ENCODE peak calls at places on chromosomes 12 and 14, in ten cellular contexts. F is activated CD4-positive, alpha-beta T cell treated with anti-CD3 and anti-CD28 coated beads, Interleukin-2, amount 10 ng/mL, durations not matched to agents 7 days and 5 days; P is epithelial cell of prostate; K is IMR-90; N is GM12864; S is osteocyte; L is OCI-M1; Z is stromal cell of bone marrow; E is tibial artery; C is lung microvascular endothelial cell. M is an unnamed sample.

GRCh38 chr12:112518336-112518735 is 99.6 kb downstream of the PTPN11 start:
- DNase-seq in F (no peak), P (no peak), K (no peak), N (no peak), S (no peak), L (no peak), Z (no peak), E (no peak), C (no peak), M (no peak)

GRCh38 chr12:124385219-124385969 is 90.5 kb downstream of the RFLNA start:
- DNase-seq in F (no peak), P (no peak), K (peak; percentile 85), N (no peak), S (peak; percentile 89), L (no peak), Z (no peak), E (no peak), C (no peak), M (peak; percentile 38)

GRCh38 chr12:120961604-120962486 is 16.5 kb upstream of the HNF1A start:
- DNase-seq in F (no peak), P (no peak), K (no peak), N (no peak), S (no peak), L (no peak), Z (no peak), E (no peak), C (no peak), M (no peak)

GRCh38 chr14:50410016-50410530 is 13.4 kb upstream of the CDKL1 start:
- DNase-seq in F (no peak), P (no peak), K (no peak), N (no peak), S (no peak), L (no peak), Z (no peak), E (no peak), C (no peak), M (no peak)

GRCh38 chr12:93514853-93515252 is 47.5 kb downstream of the MRPL42 start:
- DNase-seq in F (no peak), P (no peak), K (peak; percentile 91), N (no peak), S (no peak), L (no peak), Z (peak; percentile 21), E (no peak), C (no peak), M (peak; percentile 17)

GRCh38 chr12:127145929-127146789 is 1120.8 kb upstream of the TMEM132C start:
- DNase-seq in F (peak; percentile 71), P (no peak), K (peak; percentile 15), N (no peak), S (no peak), L (no peak), Z (peak; percentile 23), E (no peak), C (peak; percentile 21), M (peak; percentile 50)

GRCh38 chr14:72652179-72652578 is 241.7 kb downstream of the DPF3 start:
- DNase-seq in F (no peak), P (no peak), K (peak; percentile 67), N (no peak), S (no peak), L (no peak), Z (no peak), E (no peak), C (no peak), M (no peak)

GRCh38 chr14:103734081-103734888 is 18.7 kb downstream of the ZFYVE21 start:
- DNase-seq in F (no peak), P (no peak), K (no peak), N (no peak), S (no peak), L (no peak), Z (no peak), E (peak; percentile 72), C (no peak), M (no peak)

GRCh38 chr14:77889971-77890442 is 90.1 kb downstream of the ADCK1 start:
- DNase-seq in F (no peak), P (peak; percentile 69), K (peak; percentile 80), N (no peak), S (no peak), L (peak; percentile 32), Z (peak; percentile 80), E (no peak), C (no peak), M (peak; percentile 4)

GRCh38 chr12:52220456-52220855 is 12.6 kb upstream of the KRT7 start:
- DNase-seq in F (no peak), P (no peak), K (no peak), N (no peak), S (no peak), L (no peak), Z (no peak), E (no peak), C (no peak), M (no peak)

GRCh38 chr12:29545102-29545467 is 47.6 kb upstream of the OVCH1 start:
- DNase-seq in F (no peak), P (no peak), K (no peak), N (peak; percentile 4), S (no peak), L (no peak), Z (no peak), E (no peak), C (no peak), M (no peak)

GRCh38 chr12:132600048-132601032 is 10.0 kb downstream of the LRCOL1 start:
- DNase-seq in F (peak; percentile 44), P (no peak), K (peak; percentile 61), N (no peak), S (no peak), L (peak; percentile 86), Z (peak; percentile 39), E (peak; percentile 76), C (peak; percentile 84), M (peak; percentile 66)

GRCh38 chr12:11953523-11953922 is 117.2 kb upstream of the BCL2L14 start:
- DNase-seq in F (no peak), P (no peak), K (no peak), N (no peak), S (no peak), L (no peak), Z (no peak), E (no peak), C (no peak), M (no peak)

GRCh38 chr12:5083955-5084849 is 40.5 kb downstream of the KCNA5 start:
- DNase-seq in F (peak; percentile 35), P (no peak), K (peak; percentile 71), N (peak; percentile 4), S (peak; percentile 30), L (peak; percentile 68), Z (peak; percentile 38), E (no peak), C (peak; percentile 67), M (peak; percentile 63)

GRCh38 chr12:107349008-107349747 is 255.8 kb upstream of the CRY1 start:
- DNase-seq in F (no peak), P (peak; percentile 92), K (peak; percentile 91), N (no peak), S (no peak), L (no peak), Z (no peak), E (no peak), C (peak; percentile 66), M (peak; percentile 98)

GRCh38 chr14:34426313-34427295 is 35.4 kb downstream of the SPTSSA start:
- DNase-seq in F (no peak), P (no peak), K (no peak), N (no peak), S (no peak), L (no peak), Z (no peak), E (no peak), C (no peak), M (no peak)

GRCh38 chr12:111192657-111193056 is 176.2 kb downstream of the PHETA1 start:
- DNase-seq in F (no peak), P (no peak), K (no peak), N (no peak), S (no peak), L (no peak), Z (no peak), E (no peak), C (peak; percentile 4), M (no peak)

GRCh38 chr12:1217191-1217949 is 226.3 kb downstream of the ERC1 start:
- DNase-seq in F (no peak), P (peak; percentile 64), K (peak; percentile 79), N (no peak), S (no peak), L (no peak), Z (peak; percentile 78), E (no peak), C (peak; percentile 76), M (peak; percentile 32)

GRCh38 chr14:26113930-26114329 is 483.9 kb downstream of the NOVA1 start:
- DNase-seq in F (no peak), P (no peak), K (no peak), N (no peak), S (no peak), L (no peak), Z (no peak), E (no peak), C (no peak), M (no peak)

GRCh38 chr12:4900327-4900726 is 9.4 kb upstream of the KCNA1 start:
- DNase-seq in F (no peak), P (no peak), K (peak; percentile 27), N (no peak), S (no peak), L (no peak), Z (peak; percentile 83), E (no peak), C (no peak), M (no peak)